ENCODE peak calls at places on chromosome 20, in eight cellular contexts. P is DND-41, H is BE2C, J is AG10803, K is cardiac fibroblast, C is ovary, Y is H9, A is pancreas. R is an unnamed sample.

GRCh38 chr20:48478370-48478769 is 349.4 kb downstream of the PREX1 start:
- DNase-seq in P (no peak), H (no peak), J (no peak), K (no peak), C (no peak), Y (no peak), A (no peak), R (no peak)

GRCh38 chr20:14860410-14860814 is 523.0 kb upstream of the FLRT3 start:
- DNase-seq in P (no peak), H (peak), J (no peak), K (no peak), C (no peak), Y (peak), A (no peak), R (no peak)

GRCh38 chr20:46809961-46810360 is 84.7 kb upstream of the EYA2 start:
- DNase-seq in P (no peak), H (no peak), J (no peak), K (no peak), C (no peak), Y (no peak), A (no peak), R (no peak)

GRCh38 chr20:25364180-25364788 is 26.4 kb downstream of the ABHD12 start:
- DNase-seq in P (no peak), H (no peak), J (no peak), K (peak), C (no peak), Y (no peak), A (no peak), R (no peak)

GRCh38 chr20:12255571-12255970 is 337.9 kb downstream of the BTBD3 start:
- DNase-seq in P (no peak), H (no peak), J (no peak), K (peak), C (no peak), Y (no peak), A (no peak), R (no peak)

GRCh38 chr20:31573555-31574295 is 31.4 kb upstream of the ID1 start:
- DNase-seq in P (no peak), H (no peak), J (no peak), K (no peak), C (no peak), Y (no peak), A (no peak), R (no peak)

GRCh38 chr20:39876974-39877615 is 811.9 kb downstream of the MAFB start:
- DNase-seq in P (no peak), H (no peak), J (no peak), K (no peak), C (no peak), Y (no peak), A (no peak), R (no peak)

GRCh38 chr20:50982372-50982771 is 23.8 kb downstream of the MOCS3 start:
- DNase-seq in P (no peak), H (no peak), J (peak), K (peak), C (no peak), Y (no peak), A (no peak), R (peak)

GRCh38 chr20:22490287-22491187 is 93.8 kb downstream of the FOXA2 start:
- DNase-seq in P (no peak), H (no peak), J (no peak), K (no peak), C (no peak), Y (peak), A (peak), R (no peak)

GRCh38 chr20:44431118-44431501 is 44.6 kb upstream of the TTPAL start:
- DNase-seq in P (no peak), H (no peak), J (no peak), K (no peak), C (no peak), Y (no peak), A (no peak), R (no peak)

GRCh38 chr20:15708984-15709598 is 864.2 kb downstream of the KIF16B start:
- DNase-seq in P (peak), H (peak), J (no peak), K (peak), C (no peak), Y (peak), A (peak), R (no peak)

GRCh38 chr20:16001286-16001685 is 572.0 kb downstream of the KIF16B start:
- DNase-seq in P (no peak), H (no peak), J (peak), K (no peak), C (no peak), Y (no peak), A (no peak), R (no peak)

GRCh38 chr20:49545572-49545971 is 22.4 kb downstream of the PTGIS start:
- DNase-seq in P (no peak), H (no peak), J (no peak), K (no peak), C (no peak), Y (no peak), A (no peak), R (no peak)

GRCh38 chr20:48826883-48827771 is 672 bp downstream of the PREX1 start:
- DNase-seq in P (peak), H (peak), J (peak), K (no peak), C (no peak), Y (peak), A (peak), R (no peak)

GRCh38 chr20:1866834-1867233 is 28.4 kb upstream of the SIRPA start:
- DNase-seq in P (no peak), H (no peak), J (no peak), K (no peak), C (no peak), Y (no peak), A (no peak), R (no peak)

GRCh38 chr20:1867495-1868260 is 27.5 kb upstream of the SIRPA start:
- DNase-seq in P (no peak), H (no peak), J (peak), K (peak), C (no peak), Y (no peak), A (no peak), R (no peak)

GRCh38 chr20:1870792-1871550 is 24.2 kb upstream of the SIRPA start:
- DNase-seq in P (no peak), H (no peak), J (no peak), K (no peak), C (no peak), Y (no peak), A (no peak), R (no peak)

GRCh38 chr20:1871807-1872455 is 23.3 kb upstream of the SIRPA start:
- DNase-seq in P (no peak), H (no peak), J (no peak), K (no peak), C (no peak), Y (no peak), A (no peak), R (no peak)

GRCh38 chr20:1868856-1869255 is 26.4 kb upstream of the SIRPA start:
- DNase-seq in P (no peak), H (no peak), J (no peak), K (peak), C (no peak), Y (no peak), A (no peak), R (no peak)
- TF ChIP-seq CTCF in P (no peak), H (no peak), J (no peak), K (no peak), C (no peak), Y (peak), A (no peak), R (no peak)

DNA sequence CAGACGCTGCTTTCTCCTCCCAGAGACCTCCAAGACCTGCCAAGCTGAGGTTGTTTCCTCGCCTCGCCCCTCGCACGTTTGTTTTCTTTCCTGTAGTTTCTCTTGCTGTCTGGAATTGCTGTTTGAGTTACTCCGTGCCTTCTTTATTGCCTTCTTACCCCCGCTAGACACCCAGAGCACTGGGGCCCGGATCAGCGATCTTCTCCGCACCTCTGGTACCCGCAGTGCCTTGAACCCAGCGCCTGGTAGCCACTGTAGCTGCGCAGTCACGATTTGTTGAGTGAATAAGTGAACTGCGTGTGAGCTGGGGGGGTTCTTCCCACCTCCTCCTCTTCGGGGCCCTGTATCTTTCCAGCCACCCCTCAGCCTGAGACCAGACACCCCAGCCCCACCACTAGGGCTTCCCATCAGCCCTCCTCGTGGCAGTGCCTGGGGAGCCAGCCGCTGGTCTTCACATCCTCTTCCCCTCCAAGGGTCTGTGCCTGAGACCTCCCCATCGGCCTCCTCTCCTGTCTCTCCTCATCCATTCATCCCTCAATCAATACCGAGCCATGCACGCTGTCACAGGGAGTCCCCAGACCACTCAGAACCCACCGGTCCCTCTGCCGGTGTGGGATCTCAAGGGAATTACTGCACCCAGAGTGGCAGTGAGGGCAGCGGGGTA is 849 bp upstream of the BMP7 start:
- DNase-seq in P (no peak), H (no peak), J (no peak), K (no peak), C (no peak), Y (no peak), A (no peak), R (no peak)
- TF ChIP-seq CTCF in P (no peak), H (no peak), J (no peak), K (no peak), C (no peak), Y (no peak), A (no peak), R (no peak)

GRCh38 chr20:43389839-43390626 is 67.7 kb upstream of the SRSF6 start:
- DNase-seq in P (peak), H (peak), J (no peak), K (no peak), C (no peak), Y (peak), A (no peak), R (no peak)
- TF ChIP-seq CTCF in P (peak), H (peak), J (peak), K (peak), C (no peak), Y (peak), A (no peak), R (peak)

GRCh38 chr20:17807670-17808069 is 107.9 kb downstream of the BANF2 start:
- DNase-seq in P (no peak), H (no peak), J (peak), K (peak), C (no peak), Y (no peak), A (peak), R (peak)
- TF ChIP-seq CTCF in P (no peak), H (no peak), J (no peak), K (no peak), C (no peak), Y (no peak), A (no peak), R (peak)

GRCh38 chr20:63191400-63191799 is 24.5 kb downstream of the YTHDF1 start:
- DNase-seq in P (no peak), H (peak), J (no peak), K (no peak), C (no peak), Y (no peak), A (peak), R (no peak)
- TF ChIP-seq CTCF in P (no peak), H (no peak), J (no peak), K (no peak), C (no peak), Y (no peak), A (no peak), R (no peak)

DNA sequence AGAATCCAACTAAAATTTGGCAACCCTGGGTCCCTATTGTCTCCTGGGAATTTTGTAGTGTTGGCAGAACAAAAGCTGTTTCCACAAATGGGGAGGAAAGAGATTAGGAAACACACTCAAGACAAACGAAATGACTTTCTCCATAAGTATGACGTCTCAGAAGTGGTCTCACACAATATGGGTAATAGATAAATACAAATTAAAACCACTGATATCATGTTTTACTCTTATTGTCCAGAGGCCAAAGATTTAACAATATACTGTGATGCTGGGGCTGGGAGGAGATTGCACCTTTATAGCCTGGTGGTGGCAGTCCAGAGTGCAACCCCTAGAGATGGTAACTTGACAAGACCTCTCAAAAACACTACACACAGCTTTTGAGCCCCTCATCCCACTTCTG is 18.6 kb downstream of the FKBP1A start:
- DNase-seq in P (no peak), H (no peak), J (no peak), K (peak), C (no peak), Y (no peak), A (no peak), R (no peak)
- TF ChIP-seq CTCF in P (peak), H (no peak), J (no peak), K (peak), C (no peak), Y (peak), A (no peak), R (peak)